ENCODE peak calls at places on chromosome 12, in eight cellular contexts. W is breast epithelium, E is tibial artery, C is colonic mucosa, L is prostate gland, N is ovary, K is lower lobe of right lung, M is Panc1. V is an unnamed sample.

GRCh38 chr12:1806301-1807106 is 13.9 kb upstream of the LRTM2 start:
- DNase-seq in W (peak; percentile 30), E (peak; percentile 58), C (no peak), L (no peak), N (no peak), K (peak; percentile 34), M (no peak), V (no peak)

GRCh38 chr12:121072147-121072546 is 33.1 kb upstream of the OASL start:
- DNase-seq in W (no peak), E (no peak), C (no peak), L (no peak), N (no peak), K (no peak), M (no peak), V (no peak)

GRCh38 chr12:129765719-129766118 is 138.1 kb downstream of the TMEM132D start:
- DNase-seq in W (no peak), E (no peak), C (no peak), L (no peak), N (no peak), K (no peak), M (no peak), V (no peak)

GRCh38 chr12:11732023-11732422 is 82.5 kb downstream of the ETV6 start:
- DNase-seq in W (no peak), E (no peak), C (no peak), L (no peak), N (no peak), K (no peak), M (no peak), V (no peak)

GRCh38 chr12:79826267-79827128 is 108.4 kb downstream of the PPP1R12A start:
- DNase-seq in W (no peak), E (no peak), C (no peak), L (no peak), N (no peak), K (no peak), M (no peak), V (no peak)

GRCh38 chr12:70246580-70246979 is 3.3 kb downstream of the CNOT2 start:
- DNase-seq in W (no peak), E (no peak), C (no peak), L (no peak), N (no peak), K (no peak), M (no peak), V (no peak)

GRCh38 chr12:30692470-30692869 is 3.2 kb downstream of the IPO8 start:
- DNase-seq in W (no peak), E (no peak), C (no peak), L (no peak), N (no peak), K (no peak), M (no peak), V (no peak)

GRCh38 chr12:125164541-125164940 is 99.3 kb downstream of the AACS start:
- DNase-seq in W (no peak), E (no peak), C (no peak), L (no peak), N (no peak), K (no peak), M (no peak), V (no peak)

GRCh38 chr12:111741235-111741812 is 25.4 kb upstream of the ALDH2 start:
- DNase-seq in W (no peak), E (no peak), C (peak; percentile 66), L (no peak), N (peak; percentile 26), K (no peak), M (no peak), V (no peak)

GRCh38 chr12:8697476-8698131 is at the start of gene RIMKLB:
- DNase-seq in W (peak; percentile 66), E (peak; percentile 92), C (peak; percentile 68), L (peak; percentile 81), N (peak; percentile 90), K (peak; percentile 90), M (no peak), V (peak; percentile 46)

GRCh38 chr12:49827351-49828099 is 688 bp downstream of the NCKAP5L start:
- DNase-seq in W (no peak), E (peak; percentile 83), C (peak; percentile 50), L (peak; percentile 17), N (peak; percentile 82), K (peak; percentile 76), M (no peak), V (peak; percentile 29)

GRCh38 chr12:6605425-6606330 is 1.5 kb downstream of the CHD4 start:
- DNase-seq in W (no peak), E (peak; percentile 72), C (peak; percentile 24), L (peak; percentile 36), N (no peak), K (no peak), M (no peak), V (no peak)

GRCh38 chr12:124829008-124829707 is 34.5 kb downstream of the SCARB1 start:
- DNase-seq in W (no peak), E (no peak), C (no peak), L (no peak), N (no peak), K (no peak), M (peak; percentile 36), V (no peak)

GRCh38 chr12:75550401-75550851 is 39.0 kb upstream of the KRR1 start:
- DNase-seq in W (no peak), E (no peak), C (no peak), L (no peak), N (no peak), K (no peak), M (no peak), V (no peak)

GRCh38 chr12:6430124-6430989 is 14.4 kb upstream of the CD27 start:
- DNase-seq in W (no peak), E (peak; percentile 92), C (peak; percentile 90), L (peak; percentile 73), N (peak; percentile 86), K (peak; percentile 86), M (peak; percentile 56), V (peak; percentile 32)

GRCh38 chr12:67681941-67682340 is 33.4 kb downstream of the DYRK2 start:
- DNase-seq in W (no peak), E (no peak), C (no peak), L (no peak), N (no peak), K (no peak), M (no peak), V (no peak)

GRCh38 chr12:120287491-120287890 is 4.2 kb downstream of the RNU4-2 start:
- DNase-seq in W (no peak), E (no peak), C (no peak), L (no peak), N (no peak), K (no peak), M (no peak), V (no peak)

GRCh38 chr12:63079791-63080395 is 71.1 kb downstream of the AVPR1A start:
- DNase-seq in W (no peak), E (no peak), C (no peak), L (no peak), N (no peak), K (no peak), M (no peak), V (no peak)
- H3K4me3 ChIP-seq in W (no peak overlapping the region), E (no peak overlapping the region), C (no peak overlapping the region), L (no peak overlapping the region), N (no peak overlapping the region), K (no peak overlapping the region), M (no peak overlapping the region), V (no peak overlapping the region)

DNA sequence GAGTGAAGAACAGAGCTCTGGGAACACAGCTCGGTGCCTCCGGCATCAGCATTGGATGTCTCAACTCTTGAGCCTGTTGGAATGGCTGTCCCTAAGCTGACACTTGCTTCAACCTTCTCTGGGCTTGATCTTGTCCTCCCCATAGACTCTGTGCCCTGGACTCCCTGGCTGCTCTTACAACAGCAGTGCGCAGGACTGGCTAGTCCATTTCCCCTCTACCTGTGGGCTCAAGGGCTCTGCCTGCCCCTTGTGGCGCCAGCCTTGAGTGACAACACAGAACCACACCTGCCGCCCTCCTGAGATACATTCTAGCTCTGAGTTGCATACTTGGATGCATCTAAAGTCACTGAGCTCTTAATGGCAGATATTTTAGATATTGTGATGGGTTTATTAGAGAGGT is 6.2 kb downstream of the CRADD start:
- DNase-seq in W (no peak), E (no peak), C (no peak), L (no peak), N (no peak), K (no peak), M (no peak), V (no peak)
- TF ChIP-seq CTCF in W (no peak), E (no peak), C (no peak), L (no peak), N (no peak), K (no peak), M (no peak), V (no peak)

GRCh38 chr12:114676142-114676741 is 7.7 kb downstream of the TBX3 start:
- DNase-seq in W (no peak), E (no peak), C (no peak), L (no peak), N (no peak), K (no peak), M (no peak), V (no peak)
- H3K27me3 ChIP-seq in W (no peaks in the 10 kb centered on the region), E (no peaks in the 10 kb centered on the region), C (peaks cover 5% of the 10 kb centered on the region), L (no peaks in the 10 kb centered on the region), N (no peaks in the 10 kb centered on the region), K (peaks cover 40% of the 10 kb centered on the region), M (no peaks in the 10 kb centered on the region), V (no peaks in the 10 kb centered on the region)

GRCh38 chr12:51186465-51186864 is 13.5 kb upstream of the TFCP2 start:
- DNase-seq in W (no peak), E (no peak), C (no peak), L (no peak), N (no peak), K (no peak), M (no peak), V (no peak)
- H3K4me3 ChIP-seq in W (no peak overlapping the region), E (no peak overlapping the region), C (no peak overlapping the region), L (no peak overlapping the region), N (no peak overlapping the region), K (no peak overlapping the region), M (no peak overlapping the region), V (no peak overlapping the region)

GRCh38 chr12:132194056-132194455 is 49.8 kb downstream of the NOC4L start:
- DNase-seq in W (no peak), E (no peak), C (no peak), L (no peak), N (no peak), K (no peak), M (no peak), V (no peak)
- TF ChIP-seq CTCF in W (no peak), E (no peak), C (no peak), L (no peak), N (no peak), K (peak; percentile 13), M (no peak), V (no peak)

GRCh38 chr12:109792992-109793391 is 40.2 kb downstream of the TRPV4 start:
- DNase-seq in W (no peak), E (no peak), C (no peak), L (no peak), N (no peak), K (no peak), M (no peak), V (no peak)
- H3K27me3 ChIP-seq in W (no peaks in the 10 kb centered on the region), E (peaks cover 43% of the 10 kb centered on the region), C (no peaks in the 10 kb centered on the region), L (no peaks in the 10 kb centered on the region), N (no peaks in the 10 kb centered on the region), K (no peaks in the 10 kb centered on the region), M (no peaks in the 10 kb centered on the region), V (no peaks in the 10 kb centered on the region)

V was measured in gastrocnemius medialis.